ENCODE peak calls at places on chromosome 4, in four cellular contexts. O is CD4-positive, alpha-beta T cell; R is activated CD8-positive, alpha-beta T cell treated with anti-CD3 and anti-CD28 coated beads, Interleukin-2, amount 10 ng/mL, durations not matched to agents 7 days and 5 days; J is SJSA1. S is an unnamed sample.

GRCh38 chr4:833156-833555 is 7.2 kb upstream of the CPLX1 start:
- DNase-seq in R (peak), J (no peak), O (no peak), S (no peak)

GRCh38 chr4:157018920-157019490 is 47.4 kb upstream of the PDGFC start:
- DNase-seq in R (no peak), J (no peak), O (no peak), S (no peak)

GRCh38 chr4:183195534-183195933 is 96.5 kb downstream of the WWC2 start:
- DNase-seq in R (no peak), O (no peak), J (no peak), S (no peak)

GRCh38 chr4:78031457-78031856 is 25.7 kb upstream of the FRAS1 start:
- DNase-seq in J (no peak), R (no peak), O (no peak), S (no peak)

GRCh38 chr4:38013461-38014366 is 53.5 kb downstream of the PTTG2 start:
- DNase-seq in R (no peak), J (no peak), O (no peak), S (no peak)

GRCh38 chr4:22573198-22573597 is 57.3 kb upstream of the ADGRA3 start:
- DNase-seq in R (no peak), O (no peak), J (no peak), S (no peak)

GRCh38 chr4:66169341-66169740 is 499.1 kb upstream of the EPHA5 start:
- DNase-seq in R (no peak), J (no peak), O (no peak), S (no peak)

GRCh38 chr4:3741217-3742011 is 24.8 kb upstream of the ADRA2C start:
- DNase-seq in O (no peak), R (no peak), J (no peak), S (no peak)

GRCh38 chr4:68283714-68284113 is 38.2 kb upstream of the TMPRSS11B start:
- DNase-seq in J (no peak), O (no peak), R (no peak), S (no peak)

GRCh38 chr4:138507527-138507926 is 265.4 kb upstream of the SLC7A11 start:
- DNase-seq in J (no peak), O (no peak), R (no peak), S (no peak)

GRCh38 chr4:152503606-152504290 is 32.1 kb downstream of the FBXW7 start:
- DNase-seq in O (no peak), R (no peak), J (no peak), S (no peak)

GRCh38 chr4:87843936-87844335 is 11.2 kb downstream of the MEPE start:
- DNase-seq in O (no peak), J (peak), R (no peak), S (peak)

GRCh38 chr4:130210871-130211270 is 1114.9 kb downstream of the C4orf33 start:
- DNase-seq in J (no peak), R (no peak), O (no peak), S (no peak)

GRCh38 chr4:57405359-57405758 is 295.2 kb upstream of the IGFBP7 start:
- DNase-seq in J (no peak), R (no peak), O (no peak), S (no peak)

GRCh38 chr4:55303818-55304217 is 42.2 kb upstream of the SRD5A3 start:
- DNase-seq in J (no peak), R (no peak), O (no peak), S (no peak)

GRCh38 chr4:78217557-78217956 is 160.4 kb downstream of the FRAS1 start:
- DNase-seq in R (no peak), J (no peak), O (no peak), S (no peak)

GRCh38 chr4:151415978-151416377 is 7.0 kb downstream of the FHIP1A start:
- DNase-seq in J (no peak), R (no peak), O (no peak), S (no peak)

GRCh38 chr4:118865091-118865708 is 23.5 kb upstream of the SYNPO2 start:
- DNase-seq in J (no peak), R (peak), O (no peak), S (peak)

GRCh38 chr4:24550773-24551172 is 33.6 kb downstream of the DHX15 start:
- DNase-seq in J (no peak), R (no peak), O (no peak), S (no peak)

GRCh38 chr4:148056879-148057278 is 325.0 kb downstream of the ARHGAP10 start:
- DNase-seq in R (peak), O (peak), J (no peak), S (peak)

GRCh38 chr4:95548738-95549245 is at the start of gene UNC5C:
- DNase-seq in J (peak), R (no peak), O (no peak), S (no peak)

GRCh38 chr4:151315212-151315886 is 10.1 kb downstream of the SH3D19 start:
- DNase-seq in R (no peak), J (no peak), O (no peak), S (no peak)

S was measured in KBM-7.